ENCODE peak calls at places on chromosome 19, in four cellular contexts. Y, T, O and A are unnamed samples.

GRCh38 chr19:49058592-49058991 is 1.0 kb upstream of the CGB7 start:
- DNase-seq in Y (peak; percentile 22), T (no peak), O (no peak), A (no peak)

GRCh38 chr19:38209671-38210457 is 14.2 kb downstream of the DPF1 start:
- DNase-seq in Y (peak; percentile 79), T (peak; percentile 49), O (no peak), A (no peak)

GRCh38 chr19:46881092-46881491 is 20.3 kb downstream of the ARHGAP35 start:
- DNase-seq in Y (no peak), T (no peak), O (no peak), A (no peak)

GRCh38 chr19:4713384-4713951 is 10.2 kb downstream of the DPP9 start:
- DNase-seq in Y (no peak), T (peak; percentile 96), O (no peak), A (no peak)

GRCh38 chr19:23313196-23313595 is 63.0 kb upstream of the ZNF724 start:
- DNase-seq in Y (no peak), T (no peak), O (no peak), A (no peak)

GRCh38 chr19:54654447-54655321 is 8.1 kb upstream of the LILRB4 start:
- DNase-seq in Y (no peak), T (no peak), O (no peak), A (no peak)

GRCh38 chr19:23382955-23383354 is 12.3 kb downstream of the ZNF91 start:
- DNase-seq in Y (no peak), T (no peak), O (no peak), A (no peak)

GRCh38 chr19:12994701-12995595 is at the start of gene NFIX:
- DNase-seq in Y (peak; percentile 34), T (peak; percentile 78), O (no peak), A (no peak)

GRCh38 chr19:2523630-2524311 is 47.8 kb downstream of the GADD45B start:
- DNase-seq in Y (no peak), T (no peak), O (no peak), A (no peak)

GRCh38 chr19:31560021-31560770 is 211.0 kb upstream of the TSHZ3 start:
- DNase-seq in Y (no peak), T (no peak), O (no peak), A (no peak)

GRCh38 chr19:3320354-3320670 is 46.1 kb upstream of the NFIC start:
- DNase-seq in Y (no peak), T (no peak), O (no peak), A (no peak)

GRCh38 chr19:52778811-52779210 is 7.8 kb downstream of the ZNF600 start:
- DNase-seq in Y (no peak), T (no peak), O (no peak), A (no peak)

GRCh38 chr19:15248648-15249559 is 16.7 kb upstream of the EPHX3 start:
- DNase-seq in Y (no peak), T (peak; percentile 76), O (no peak), A (no peak)

GRCh38 chr19:919157-920050 is 2.3 kb downstream of the KISS1R start:
- DNase-seq in Y (peak; percentile 92), T (no peak), O (no peak), A (no peak)

GRCh38 chr19:50708179-50708879 is 11.3 kb downstream of the SHANK1 start:
- DNase-seq in Y (no peak), T (no peak), O (no peak), A (no peak)

GRCh38 chr19:46639356-46640061 is 3.5 kb upstream of the GNG8 start:
- DNase-seq in Y (peak; percentile 75), T (no peak), O (no peak), A (no peak)